ENCODE peak calls at places on chromosome 19, in five cellular contexts. K, D, W, V and U are unnamed samples.

GRCh38 chr19:8641908-8642547 is 11.6 kb downstream of the NFILZ start:
- DNase-seq in K (peak), D (no peak), W (no peak), V (no peak), U (no peak)

GRCh38 chr19:2336528-2337328 is 8.2 kb downstream of the SPPL2B start:
- DNase-seq in K (no peak), D (no peak), W (no peak), V (no peak), U (no peak)

GRCh38 chr19:20503536-20503935 is 62.0 kb downstream of the ZNF737 start:
- DNase-seq in K (no peak), D (no peak), W (no peak), V (peak), U (no peak)

GRCh38 chr19:2770055-2771013 is 12.7 kb downstream of the SGTA start:
- DNase-seq in K (no peak), D (peak), W (no peak), V (no peak), U (no peak)

GRCh38 chr19:40139533-40140287 is 49.0 kb upstream of the ZNF780A start:
- DNase-seq in K (peak), D (peak), W (no peak), V (no peak), U (no peak)

GRCh38 chr19:8212212-8212611 is 3.0 kb downstream of the CERS4 start:
- DNase-seq in K (no peak), D (no peak), W (no peak), V (no peak), U (no peak)

GRCh38 chr19:45542234-45542668 is 35.0 kb downstream of the VASP start:
- DNase-seq in K (no peak), D (no peak), W (no peak), V (no peak), U (no peak)

GRCh38 chr19:16952046-16952445 is 63.2 kb downstream of the F2RL3 start:
- DNase-seq in K (no peak), D (no peak), W (no peak), V (no peak), U (no peak)

GRCh38 chr19:5038631-5039271 is 69.8 kb downstream of the KDM4B start:
- DNase-seq in K (no peak), D (no peak), W (no peak), V (no peak), U (no peak)

GRCh38 chr19:17091758-17092333 is 16.3 kb downstream of the MYO9B start:
- DNase-seq in K (no peak), D (no peak), W (no peak), V (peak), U (peak)

GRCh38 chr19:6260912-6261636 is 18.7 kb downstream of the MLLT1 start:
- DNase-seq in K (peak), D (no peak), W (no peak), V (no peak), U (no peak)

GRCh38 chr19:54252845-54253244 is 4.2 kb downstream of the LILRB5 start:
- DNase-seq in K (no peak), D (no peak), W (no peak), V (no peak), U (no peak)

GRCh38 chr19:51024924-51025323 is 1.5 kb downstream of the KLK11 start:
- DNase-seq in K (no peak), D (no peak), W (no peak), V (no peak), U (no peak)

GRCh38 chr19:17289489-17289888 is 7.8 kb downstream of the ANKLE1 start:
- DNase-seq in K (no peak), D (peak), W (peak), V (peak), U (peak)

GRCh38 chr19:11769995-11770394 is 3.2 kb downstream of the ZNF441 start:
- DNase-seq in K (no peak), D (no peak), W (no peak), V (no peak), U (no peak)

GRCh38 chr19:35975608-35976214 is 19.3 kb upstream of the SDHAF1 start:
- DNase-seq in K (peak), D (no peak), W (peak), V (no peak), U (no peak)

GRCh38 chr19:39372047-39372802 is 18.7 kb downstream of the PAF1 start:
- DNase-seq in K (no peak), D (peak), W (no peak), V (peak), U (no peak)

DNA sequence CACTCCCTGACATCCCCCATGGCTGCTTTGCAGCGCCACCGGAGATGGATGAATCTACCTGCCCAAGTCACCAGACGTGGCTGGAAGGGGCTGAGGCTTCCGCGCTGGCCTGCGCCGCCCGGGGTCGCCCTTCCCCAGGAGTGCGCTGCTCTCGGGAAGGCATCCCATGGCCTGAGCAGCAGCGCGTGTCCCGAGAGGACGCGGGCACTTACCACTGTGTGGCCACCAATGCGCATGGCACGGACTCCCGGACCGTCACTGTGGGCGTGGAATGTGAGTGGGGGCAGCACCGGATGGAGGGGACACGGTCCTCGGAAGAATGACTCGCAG is 4.6 kb downstream of the ICAM5 start:
- DNase-seq in K (no peak), D (no peak), W (no peak), V (no peak), U (no peak)
- TF ChIP-seq CTCF in K (no peak), D (no peak), W (no peak), V (no peak), U (no peak)

DNA sequence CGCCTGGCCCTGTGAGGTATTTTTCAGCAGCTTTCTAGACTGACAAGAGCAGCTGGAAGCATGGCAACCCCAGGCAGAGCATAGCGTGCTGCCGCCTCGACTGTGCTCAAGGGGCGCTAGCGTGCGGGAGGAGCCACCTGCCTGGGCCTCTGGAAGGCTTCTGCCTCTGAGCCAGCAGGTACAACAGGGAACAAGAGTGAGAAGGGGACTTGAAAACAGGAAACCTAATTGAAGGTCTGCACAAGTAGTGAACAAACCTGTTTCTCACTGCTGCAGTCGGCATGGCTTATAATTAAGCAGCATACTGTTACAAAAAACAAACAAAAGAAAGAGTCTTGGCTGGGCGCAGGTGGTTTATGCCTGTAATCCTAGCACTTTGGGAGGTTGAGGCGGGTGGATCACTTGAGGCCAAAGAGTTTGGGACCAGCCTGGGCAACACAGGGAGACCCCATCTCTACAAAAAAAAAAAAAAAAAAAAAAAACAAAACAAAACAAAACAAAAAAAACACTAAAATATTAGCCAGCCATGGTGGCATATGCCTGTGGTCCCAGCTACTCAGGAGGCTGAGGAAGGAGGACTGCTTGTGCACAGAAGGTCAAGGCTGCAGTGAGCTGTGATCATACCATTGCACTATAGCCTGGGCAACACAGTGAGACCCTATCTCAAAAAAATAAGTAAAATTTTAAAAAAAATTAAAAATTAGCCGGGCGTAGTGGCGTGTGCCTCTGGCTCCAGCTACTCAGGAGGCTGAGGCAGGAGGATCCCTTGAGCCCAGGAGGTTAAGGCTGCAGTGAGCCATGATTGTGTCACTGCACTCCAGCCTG is 12.6 kb upstream of the GARRE1 start:
- DNase-seq in K (peak), D (no peak), W (peak), V (peak), U (no peak)
- TF ChIP-seq CTCF in K (peak), D (peak), W (peak), V (no peak), U (no peak)

DNA sequence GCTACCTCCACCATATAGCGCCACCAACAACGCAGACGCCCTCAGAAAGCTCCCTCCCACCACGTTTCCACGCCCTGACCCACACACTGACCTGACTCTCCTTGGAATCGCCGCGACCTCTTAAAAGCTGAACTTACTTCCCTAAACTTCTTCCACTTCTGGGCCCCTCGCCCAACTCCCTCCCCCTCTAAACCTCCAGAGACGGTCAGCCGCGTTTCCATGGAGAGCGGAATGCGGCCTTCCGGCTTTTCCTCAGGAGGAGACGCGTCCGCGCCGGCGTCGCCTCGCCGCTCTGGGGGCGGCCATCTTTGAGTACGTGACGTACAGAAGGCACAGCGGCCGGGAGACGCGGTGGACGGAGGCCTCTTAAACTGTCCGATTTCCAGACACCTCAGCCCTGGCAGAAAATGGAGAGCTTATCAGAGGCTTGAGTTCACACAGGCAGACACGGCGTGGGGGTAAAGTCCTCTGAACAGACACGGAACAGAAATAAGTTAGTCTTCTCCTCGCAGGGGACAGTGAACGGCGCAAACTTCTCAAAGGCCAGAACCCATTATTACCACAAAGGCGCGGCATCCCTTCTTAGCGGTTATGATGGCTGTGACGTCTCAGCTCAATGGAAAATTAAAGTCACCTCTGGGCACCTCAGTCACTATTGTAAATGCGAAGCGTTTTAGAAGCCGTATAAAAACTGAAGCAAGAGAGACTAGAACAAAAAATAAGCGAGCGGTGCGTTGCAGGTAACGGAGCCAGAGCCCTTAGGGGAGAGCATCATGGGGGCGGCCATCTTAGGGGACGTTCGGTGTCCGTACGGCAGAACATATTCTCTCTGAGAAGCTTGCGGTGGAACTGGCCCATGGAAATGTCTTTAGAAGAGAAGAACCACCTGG is at the start of gene ZNF432:
- DNase-seq in K (peak), D (peak), W (peak), V (peak), U (peak)
- TF ChIP-seq CTCF in K (no peak), D (no peak), W (no peak), V (no peak), U (no peak)

DNA sequence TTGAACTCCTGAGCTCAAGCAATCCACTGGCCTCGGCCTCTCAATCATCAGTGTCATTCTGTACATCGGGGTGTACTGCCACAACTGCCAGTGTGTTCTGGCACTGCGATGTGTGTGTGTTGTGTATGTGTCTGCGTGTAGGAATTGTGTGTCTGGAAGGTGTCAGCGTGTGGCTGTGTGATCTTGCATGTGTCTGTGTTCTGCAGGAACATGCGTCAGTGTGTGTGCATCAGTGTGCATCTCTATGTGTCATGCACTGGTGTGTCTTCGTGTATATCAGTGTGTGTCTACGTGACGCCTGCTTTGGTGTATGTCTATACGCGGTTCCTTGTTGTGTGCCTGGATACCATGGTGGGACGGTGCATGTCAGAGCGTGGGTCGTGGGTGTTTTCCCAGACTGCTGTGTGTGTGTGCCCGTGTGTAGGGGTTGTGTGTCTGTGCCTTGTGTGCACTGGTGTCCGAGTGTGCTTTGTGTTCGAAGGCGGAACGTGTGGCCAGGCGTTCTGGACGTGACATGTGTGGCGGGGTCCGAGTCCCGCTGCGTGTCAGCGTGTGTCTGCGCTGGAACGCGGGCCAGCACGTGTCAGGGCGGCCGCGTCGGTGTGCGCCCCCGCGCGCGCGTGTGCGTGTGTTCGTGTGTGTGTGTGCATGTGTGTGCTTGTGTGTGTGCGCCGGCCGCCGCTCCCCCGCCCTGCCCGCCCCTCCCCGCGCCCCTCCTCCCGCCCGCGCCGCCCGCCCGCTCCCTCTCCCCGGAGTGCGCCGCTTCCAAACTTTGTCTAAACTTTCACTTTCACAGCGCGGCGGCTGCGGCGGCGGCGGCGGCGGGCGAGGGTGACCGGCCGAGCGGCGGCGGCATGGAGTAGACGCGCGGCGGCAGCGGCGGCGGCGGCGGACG is at the start of gene NFIX:
- DNase-seq in K (peak), D (no peak), W (peak), V (peak), U (peak)
- TF ChIP-seq CTCF in K (no peak), D (no peak), W (no peak), V (no peak), U (no peak)